ENCODE peak calls at places on chromosomes 7 and 10, in four cellular contexts. J, C, V and I are unnamed samples.

GRCh38 chr7:103059471-103059870 is 15.1 kb downstream of the FBXL13 start:
- DNase-seq in C (no peak), V (no peak), J (no peak), I (peak; percentile 27)

GRCh38 chr10:5547934-5548660 is 23.3 kb downstream of the CALML3 start:
- DNase-seq in J (no peak), V (no peak), C (peak; percentile 68), I (peak; percentile 29)

GRCh38 chr7:46155367-46155766 is 234.3 kb upstream of the IGFBP3 start:
- DNase-seq in V (no peak), J (no peak), C (no peak), I (no peak)

GRCh38 chr10:128030498-128031072 is 95.6 kb downstream of the MKI67 start:
- DNase-seq in C (no peak), V (no peak), J (no peak), I (no peak)

GRCh38 chr7:98229441-98229840 is 18.2 kb downstream of the BHLHA15 start:
- DNase-seq in J (no peak), C (no peak), V (no peak), I (no peak)

GRCh38 chr10:62166331-62167154 is 102.1 kb downstream of the RTKN2 start:
- DNase-seq in C (peak; percentile 15), V (peak; percentile 97), J (no peak), I (no peak)

GRCh38 chr10:3902809-3903410 is 117.9 kb upstream of the KLF6 start:
- DNase-seq in J (no peak), V (no peak), C (no peak), I (peak; percentile 53)

GRCh38 chr10:116748041-116748440 is 5.7 kb upstream of the HSPA12A start:
- DNase-seq in J (peak; percentile 47), V (no peak), C (peak; percentile 19), I (peak; percentile 61)

GRCh38 chr10:12067336-12067735 is 1.4 kb upstream of the DHTKD1 start:
- DNase-seq in C (no peak), J (peak; percentile 69), V (peak; percentile 48), I (peak; percentile 85)

GRCh38 chr10:6384847-6385246 is 182.1 kb downstream of the PFKFB3 start:
- DNase-seq in C (no peak), V (no peak), J (no peak), I (no peak)

DNA sequence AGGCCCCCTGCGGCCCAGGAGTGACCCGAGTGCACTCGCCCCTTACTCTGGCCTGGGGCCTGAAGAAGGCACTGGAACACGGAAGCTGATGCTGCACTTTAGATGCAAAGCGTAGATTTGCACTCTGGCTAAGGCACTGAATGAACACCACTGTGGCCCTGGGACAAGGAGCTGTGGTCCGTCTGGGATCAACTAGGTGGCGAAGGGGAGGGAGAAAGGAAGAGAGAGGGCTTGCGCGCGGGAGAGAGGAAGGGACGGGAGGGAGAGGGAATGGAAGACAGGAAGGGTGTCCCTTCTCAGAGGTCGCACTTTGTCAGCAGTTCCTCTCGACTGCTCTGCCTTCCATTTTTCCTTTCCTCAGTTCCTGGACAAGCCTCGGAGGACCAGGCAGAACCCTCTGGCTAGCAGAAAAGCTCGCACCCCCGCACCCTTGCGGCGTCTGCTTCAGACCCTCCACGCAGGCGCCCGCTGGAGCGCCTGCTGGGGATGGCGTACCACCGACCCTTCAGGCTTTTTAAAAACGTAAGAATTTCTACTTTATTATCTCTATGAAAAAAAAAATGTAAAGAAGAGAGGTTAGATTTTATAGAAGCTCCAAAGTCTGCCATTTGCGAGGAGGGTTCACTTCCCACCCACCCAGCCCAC is 1.2 kb downstream of the FERD3L start:
- DNase-seq in C (no peak), J (no peak), V (no peak), I (no peak)
- H3K4me3 ChIP-seq in C (peak overlapping the region; percentile 12), J (peak overlapping the region; percentile 42), V (peak overlapping the region; percentile 13), I (no peak overlapping the region)

GRCh38 chr10:79438021-79438698 is 7.3 kb downstream of the ZCCHC24 start:
- DNase-seq in V (no peak), J (no peak), C (no peak), I (no peak)
- TF ChIP-seq CTCF in V (peak; percentile 22), J (peak; percentile 56), C (no peak), I (peak; percentile 29)

DNA sequence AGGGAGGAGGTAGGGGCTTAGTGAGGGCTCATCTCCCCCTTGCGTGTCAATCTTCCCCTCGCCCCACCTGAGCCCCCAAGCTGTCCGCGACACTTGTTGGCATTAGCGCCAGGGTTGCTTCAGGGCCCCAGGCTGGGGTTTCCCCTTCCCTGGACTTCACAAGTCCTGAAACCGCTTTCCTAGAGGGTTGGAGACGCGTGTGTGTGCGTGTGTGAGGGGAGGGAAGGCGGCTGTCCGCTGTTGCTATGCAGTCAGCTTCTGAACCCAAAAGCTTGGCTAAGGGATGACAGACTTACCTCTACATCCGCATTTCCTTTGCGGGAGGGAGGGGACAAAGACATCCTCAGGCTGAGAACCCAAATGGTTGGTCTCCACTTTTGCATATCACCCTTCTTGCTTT is 803 bp downstream of the GOLGA7B start:
- DNase-seq in V (no peak), C (no peak), J (no peak), I (no peak)
- H3K4me3 ChIP-seq in V (no peak overlapping the region), C (peak overlapping the region; percentile 73), J (no peak overlapping the region), I (no peak overlapping the region)

DNA sequence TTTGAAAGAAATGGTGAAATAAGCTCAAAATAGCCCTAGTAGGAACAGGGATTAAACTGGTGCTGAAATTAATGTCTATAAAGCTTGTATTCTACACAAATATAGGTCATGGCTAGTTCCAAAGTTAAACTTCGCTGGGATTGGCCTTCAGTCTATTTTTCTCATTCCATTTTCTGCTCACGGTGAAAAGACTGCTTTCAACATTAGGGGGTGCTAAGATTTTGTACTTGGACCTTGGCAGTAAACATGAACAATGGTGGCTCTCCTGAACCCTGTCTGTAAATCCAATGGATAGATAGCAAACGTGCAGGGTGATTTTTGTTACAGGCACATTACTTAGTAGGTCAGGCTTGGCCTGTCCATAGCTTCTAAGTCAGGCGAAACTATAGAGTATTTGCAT is 36.0 kb upstream of the RSU1 start:
- DNase-seq in J (peak; percentile 58), C (no peak), V (no peak), I (peak; percentile 81)
- TF ChIP-seq CTCF in J (peak; percentile 64), C (peak; percentile 7), V (peak; percentile 40), I (peak; percentile 57)

GRCh38 chr7:30564243-30564892 is 30.3 kb upstream of the GARS1 start:
- DNase-seq in C (peak; percentile 84), J (peak; percentile 82), V (peak; percentile 55), I (peak; percentile 92)
- H3K4me3 ChIP-seq in C (no peak overlapping the region), J (no peak overlapping the region), V (no peak overlapping the region), I (no peak overlapping the region)

GRCh38 chr7:22127835-22128527 is 182.3 kb upstream of the CDCA7L start:
- DNase-seq in C (no peak), V (no peak), J (no peak), I (peak; percentile 34)

GRCh38 chr7:22129819-22130580 is 184.3 kb upstream of the CDCA7L start:
- DNase-seq in C (no peak), J (no peak), V (no peak), I (no peak)

GRCh38 chr7:22125436-22125835 is 179.7 kb upstream of the CDCA7L start:
- DNase-seq in V (no peak), C (no peak), J (no peak), I (no peak)

GRCh38 chr7:22129166-22129565 is 183.5 kb upstream of the CDCA7L start:
- DNase-seq in J (no peak), V (no peak), C (no peak), I (no peak)

DNA sequence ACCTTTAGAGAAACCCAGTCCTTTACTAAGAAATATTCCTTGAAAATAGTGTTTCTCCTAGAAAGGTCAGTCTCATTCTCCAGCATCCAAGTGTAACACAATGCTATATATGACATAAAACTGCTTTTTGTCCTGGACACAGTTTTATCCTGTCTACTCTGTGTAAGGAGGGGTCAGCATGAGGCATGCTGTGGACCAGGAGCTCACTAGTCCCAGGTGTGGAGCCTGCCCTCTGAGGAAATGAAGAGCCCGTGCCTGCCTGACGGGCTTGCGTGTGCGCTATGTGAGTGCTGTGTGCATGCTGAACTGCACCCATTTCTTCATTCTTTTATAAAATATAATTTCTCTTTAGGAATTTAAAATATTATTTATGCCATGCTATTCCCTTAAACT is 182.8 kb upstream of the CDCA7L start:
- DNase-seq in C (no peak), V (no peak), J (no peak), I (no peak)
- TF ChIP-seq CTCF in C (no peak), V (no peak), J (no peak), I (no peak)

GRCh38 chr7:33958126-33958525 is 52.8 kb downstream of the BMPER start:
- DNase-seq in C (no peak), J (no peak), V (no peak), I (no peak)
- H3K4me3 ChIP-seq in C (no peak overlapping the region), J (no peak overlapping the region), V (no peak overlapping the region), I (no peak overlapping the region)